ENCODE peak calls at places on chromosome 19, in seven cellular contexts. F is CD8-positive, alpha-beta T cell; O is tibial nerve; U is heart right ventricle; Y is breast epithelium; C is mucosa of descending colon; E is mammary epithelial cell. H is an unnamed sample. For H3K36me3, the result is how much of the 10 kb centered on the place peaks cover.

GRCh38 chr19:2495130-2495641 is 19.3 kb downstream of the GADD45B start:
- DNase-seq in F (no peak), C (peak), O (peak), U (peak), E (peak), Y (peak), H (peak)

GRCh38 chr19:54042989-54043388 is 20.7 kb downstream of the VSTM1 start:
- DNase-seq in E (no peak), C (no peak), Y (no peak), U (no peak), O (no peak), F (no peak), H (no peak)

GRCh38 chr19:30791116-30791515 is 418.9 kb downstream of the ZNF536 start:
- DNase-seq in E (no peak), Y (no peak), O (peak), C (no peak), U (no peak), F (no peak), H (no peak)

GRCh38 chr19:49019242-49019932 is 2.5 kb upstream of the LHB start:
- DNase-seq in C (peak), U (peak), F (peak), E (peak), Y (no peak), O (peak), H (peak)

GRCh38 chr19:8240274-8241229 is 31.4 kb downstream of the CERS4 start:
- DNase-seq in Y (peak), O (peak), C (peak), U (peak), F (peak), E (peak), H (peak)

GRCh38 chr19:29422686-29423085 is 103.1 kb upstream of the VSTM2B start:
- DNase-seq in Y (no peak), F (no peak), O (no peak), U (no peak), C (no peak), E (no peak), H (no peak)

GRCh38 chr19:17727843-17728242 is 8.6 kb downstream of the MAP1S start:
- DNase-seq in Y (no peak), U (no peak), E (no peak), C (no peak), O (no peak), F (no peak), H (no peak)

GRCh38 chr19:56603829-56604228 is 8.7 kb downstream of the ZNF71 start:
- DNase-seq in U (no peak), F (no peak), O (no peak), C (no peak), Y (no peak), E (peak), H (no peak)

GRCh38 chr19:30564551-30565011 is 192.4 kb downstream of the ZNF536 start:
- DNase-seq in E (no peak), U (no peak), O (no peak), F (no peak), Y (no peak), C (no peak), H (no peak)

GRCh38 chr19:36125557-36125956 is 10.3 kb downstream of the TBCB start:
- DNase-seq in Y (no peak), E (no peak), F (no peak), O (no peak), C (no peak), U (no peak), H (no peak)

GRCh38 chr19:31328238-31328637 is 21.0 kb downstream of the TSHZ3 start:
- DNase-seq in F (no peak), E (no peak), O (no peak), C (no peak), U (no peak), Y (no peak), H (no peak)

GRCh38 chr19:53422551-53422950 is 9.2 kb upstream of the ZNF761 start:
- DNase-seq in C (no peak), F (no peak), E (no peak), O (no peak), U (no peak), Y (no peak), H (no peak)

GRCh38 chr19:50780753-50781480 is 9.3 kb upstream of the ACP4 start:
- DNase-seq in C (no peak), U (no peak), Y (no peak), E (no peak), O (no peak), F (no peak), H (no peak)

GRCh38 chr19:1942078-1942933 is 1.3 kb downstream of the CSNK1G2 start:
- DNase-seq in C (peak), E (peak), Y (peak), U (peak), O (peak), F (peak), H (peak)

GRCh38 chr19:35271546-35271945 is 2.8 kb downstream of the USF2 start:
- DNase-seq in C (no peak), U (no peak), O (no peak), F (no peak), E (no peak), Y (no peak), H (no peak)

GRCh38 chr19:2255982-2256685 is at the start of gene JSRP1:
- DNase-seq in Y (no peak), O (no peak), E (no peak), U (no peak), F (no peak), C (peak), H (no peak)

GRCh38 chr19:44848036-44848804 is 2.1 kb downstream of the NECTIN2 start:
- DNase-seq in U (peak), Y (no peak), O (no peak), F (no peak), E (no peak), C (no peak), H (peak)

GRCh38 chr19:37594982-37595382 is 306 bp downstream of the ZNF540 start:
- DNase-seq in U (peak), E (no peak), O (peak), F (peak), Y (peak), C (peak), H (no peak)

GRCh38 chr19:17220207-17220758 is 5.1 kb downstream of the USE1 start:
- DNase-seq in F (no peak), C (no peak), Y (no peak), U (no peak), O (no peak), E (no peak), H (no peak)

GRCh38 chr19:8158411-8159074 is 9.2 kb upstream of the FBN3 start:
- DNase-seq in U (no peak), F (no peak), Y (no peak), E (peak), C (no peak), O (peak), H (peak)

GRCh38 chr19:34363094-34363493 is 1.9 kb upstream of the GPI start:
- DNase-seq in F (no peak), Y (no peak), C (no peak), U (no peak), E (no peak), O (no peak), H (no peak)

GRCh38 chr19:53612762-53613526 is 18.9 kb upstream of the DPRX start:
- DNase-seq in U (no peak), Y (no peak), C (no peak), E (no peak), O (no peak), F (no peak), H (no peak)

GRCh38 chr19:3978145-3978544 is 7.1 kb downstream of the EEF2 start:
- DNase-seq in Y (no peak), U (no peak), C (no peak), E (no peak), F (no peak), O (no peak), H (no peak)

GRCh38 chr19:3976495-3977241 is 5.8 kb upstream of the DAPK3 start:
- DNase-seq in U (no peak), F (no peak), E (no peak), Y (no peak), C (no peak), O (no peak), H (no peak)

GRCh38 chr19:3977242-3978143 is 6.6 kb upstream of the DAPK3 start:
- DNase-seq in E (no peak), C (no peak), F (no peak), O (no peak), Y (no peak), U (no peak), H (no peak)

GRCh38 chr19:3975637-3976087 is 4.8 kb upstream of the DAPK3 start:
- DNase-seq in C (no peak), O (no peak), E (no peak), U (no peak), Y (no peak), F (no peak), H (no peak)

GRCh38 chr19:3975144-3975543 is 4.2 kb upstream of the DAPK3 start:
- DNase-seq in Y (no peak), U (no peak), F (no peak), O (no peak), C (no peak), E (no peak), H (no peak)
- H3K36me3 ChIP-seq in Y (under half), U (under half), F (under half), O (under half), C (under half), E (under half), H (under half)

GRCh38 chr19:55241143-55241934 is 12.8 kb upstream of the TMEM86B start:
- DNase-seq in U (no peak), F (no peak), C (peak), O (no peak), E (no peak), Y (no peak), H (no peak)

GRCh38 chr19:55241935-55242464 is 13.4 kb upstream of the TMEM86B start:
- DNase-seq in C (no peak), O (no peak), F (no peak), Y (no peak), U (no peak), E (no peak), H (no peak)

GRCh38 chr19:55240713-55241020 is 12.1 kb upstream of the TMEM86B start:
- DNase-seq in U (no peak), E (no peak), F (no peak), Y (no peak), O (no peak), C (no peak), H (no peak)

GRCh38 chr19:55244004-55244680 is 14.7 kb downstream of the PPP6R1 start:
- DNase-seq in U (no peak), C (no peak), Y (no peak), E (no peak), F (no peak), O (no peak), H (no peak)

GRCh38 chr19:55242517-55242916 is 14.0 kb upstream of the TMEM86B start:
- DNase-seq in F (no peak), E (no peak), U (no peak), Y (no peak), O (no peak), C (peak), H (no peak)
- H3K36me3 ChIP-seq in F (half or more), E (under half), U (under half), Y (under half), O (under half), C (under half), H (half or more)

GRCh38 chr19:4600082-4600481 is 39.2 kb upstream of the TNFAIP8L1 start:
- DNase-seq in O (no peak), U (no peak), Y (no peak), F (no peak), C (no peak), E (no peak), H (no peak)
- H3K36me3 ChIP-seq in O (under half), U (under half), Y (under half), F (under half), C (under half), E (under half), H (under half)

DNA sequence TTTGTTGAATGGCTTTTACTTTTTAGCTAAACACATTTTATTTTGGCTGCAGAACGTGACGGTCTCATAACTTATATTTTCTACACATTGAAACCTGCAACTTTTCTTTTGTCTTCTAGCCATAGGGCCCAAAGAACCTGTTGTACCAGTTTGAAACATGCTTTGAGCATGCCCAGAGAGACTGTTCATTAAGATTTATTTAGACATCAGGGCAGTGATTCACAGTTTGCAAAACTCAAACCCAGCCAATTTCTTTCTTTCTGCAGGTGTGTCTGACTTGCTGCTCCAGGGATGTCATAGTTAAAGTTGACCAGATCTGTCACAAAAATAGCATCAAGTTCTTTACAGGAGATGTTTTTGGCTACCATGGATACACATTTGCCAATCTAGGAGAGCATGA is 22.0 kb downstream of the SAE1 start:
- DNase-seq in E (peak), Y (no peak), U (no peak), O (no peak), C (no peak), F (no peak), H (no peak)
- H3K36me3 ChIP-seq in E (under half), Y (under half), U (under half), O (under half), C (under half), F (under half), H (under half)

GRCh38 chr19:15264933-15265206 is 32.6 kb upstream of the EPHX3 start:
- DNase-seq in Y (no peak), O (no peak), U (no peak), E (no peak), C (no peak), F (no peak), H (no peak)

GRCh38 chr19:15265849-15266248 is 33.6 kb upstream of the EPHX3 start:
- DNase-seq in O (peak), C (peak), Y (peak), F (no peak), E (peak), U (peak), H (no peak)

GRCh38 chr19:15263361-15263985 is 31.2 kb upstream of the EPHX3 start:
- DNase-seq in F (no peak), C (no peak), E (peak), O (no peak), U (no peak), Y (no peak), H (no peak)

GRCh38 chr19:15265214-15265613 is 33.0 kb upstream of the EPHX3 start:
- DNase-seq in U (no peak), F (no peak), O (no peak), C (no peak), E (no peak), Y (no peak), H (no peak)

DNA sequence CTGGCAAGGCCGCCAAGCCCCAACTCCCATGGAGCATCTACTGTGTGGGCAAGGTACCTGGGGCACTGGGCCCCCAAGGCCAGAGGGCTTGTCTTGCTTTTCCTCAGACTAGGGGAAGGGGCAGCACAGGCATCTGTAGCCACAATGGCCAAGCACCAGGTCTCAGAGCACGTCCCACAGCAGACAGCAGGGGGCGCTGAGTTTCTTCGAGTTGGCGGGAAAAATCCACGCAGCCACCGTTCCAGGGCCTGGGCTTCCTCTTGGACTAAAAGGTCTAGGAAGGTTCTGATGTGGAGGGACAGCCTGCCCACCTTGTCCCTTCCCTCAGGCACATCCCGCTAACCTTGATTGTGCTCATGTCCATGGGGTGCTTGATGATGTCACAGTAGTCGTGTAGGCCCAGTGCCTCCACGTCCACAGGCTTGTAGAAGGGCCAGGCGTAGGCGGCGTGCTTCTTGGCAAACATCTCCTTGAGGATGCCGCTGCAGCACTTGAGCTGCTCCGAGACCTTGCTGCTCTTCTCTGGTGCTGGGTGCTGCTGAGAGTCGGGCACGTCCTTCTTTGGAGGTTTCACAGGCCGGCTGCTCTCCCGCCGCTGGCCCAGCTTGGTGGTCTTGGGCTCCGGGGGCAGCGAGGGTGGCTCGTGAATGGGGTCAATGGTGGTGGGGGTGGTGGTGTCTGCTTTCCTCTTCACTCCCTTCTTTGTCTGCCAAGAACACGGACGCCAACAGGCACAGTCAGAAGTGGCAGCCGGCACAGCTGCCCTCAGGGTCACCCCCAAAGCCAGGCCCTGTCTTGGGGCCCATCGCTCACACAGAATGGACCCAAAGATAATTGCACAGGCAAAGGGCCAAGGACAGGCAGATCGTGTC is 32.0 kb upstream of the EPHX3 start:
- DNase-seq in O (peak), C (no peak), U (peak), E (peak), F (peak), Y (peak), H (peak)
- H3K36me3 ChIP-seq in O (under half), C (under half), U (under half), E (under half), F (half or more), Y (under half), H (half or more)

GRCh38 chr19:19653597-19654147 is 9.8 kb downstream of the ATP13A1 start:
- DNase-seq in Y (no peak), U (no peak), F (no peak), C (no peak), E (no peak), O (no peak), H (no peak)
- H3K36me3 ChIP-seq in Y (under half), U (under half), F (half or more), C (under half), E (under half), O (under half), H (half or more)

DNA sequence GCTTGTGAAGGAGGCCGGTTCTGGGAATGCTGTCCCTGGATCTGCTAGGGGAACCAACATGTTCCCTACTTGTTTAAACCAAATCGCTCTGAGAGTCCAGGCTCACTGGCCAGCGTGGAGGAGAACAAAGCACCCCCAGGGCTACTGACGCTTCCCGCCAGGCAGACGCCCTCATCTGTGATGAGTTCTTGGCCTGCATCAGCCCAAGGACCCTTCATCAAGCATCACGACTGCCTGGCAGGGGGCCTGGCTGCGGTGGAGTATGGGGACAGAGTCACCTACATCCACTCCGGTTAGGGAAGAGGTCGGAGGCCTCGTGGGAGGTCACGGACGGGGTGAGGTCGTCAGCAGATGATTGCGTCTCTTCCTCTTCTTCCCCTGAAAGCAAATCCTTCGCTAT is 17.7 kb downstream of the MIER2 start:
- DNase-seq in Y (no peak), F (no peak), C (no peak), E (no peak), O (no peak), U (no peak), H (no peak)
- H3K36me3 ChIP-seq in Y (under half), F (under half), C (under half), E (under half), O (under half), U (under half), H (under half)

H was measured in cardiac muscle cell.